ENCODE peak calls at places on chromosomes 11 and 22, in ten cellular contexts. G is astrocyte of the spinal cord; E is hippocampal formation; B is activated naive CD8-positive, alpha-beta T cell treated with anti-CD3 and anti-CD28 coated beads for 36 hours; C is NCI-H1105; V is nucleus accumbens; Y is right lobe of liver; U is HTR-8/SVneo; F is GM23338; H is GM13976. X is an unnamed sample.

GRCh38 chr11:7903940-7904339 is 27.1 kb downstream of the OR10A6 start:
- DNase-seq in G (no peak), B (no peak), Y (no peak), H (no peak), V (no peak), E (no peak), F (no peak), C (no peak), U (no peak), X (no peak)

GRCh38 chr11:45102810-45103621 is 43.4 kb upstream of the PRDM11 start:
- DNase-seq in C (peak; percentile 22), F (peak; percentile 84), B (peak; percentile 70), V (peak; percentile 34), E (peak; percentile 34), G (peak; percentile 76), H (peak; percentile 83), Y (no peak), U (peak; percentile 64), X (no peak)

GRCh38 chr11:112016088-112016764 is 9.0 kb upstream of the DLAT start:
- DNase-seq in G (peak; percentile 42), Y (no peak), H (peak; percentile 47), B (no peak), C (no peak), V (no peak), E (no peak), F (no peak), U (no peak), X (no peak)

GRCh38 chr11:107044503-107044902 is 26.2 kb upstream of the GUCY1A2 start:
- DNase-seq in U (no peak), G (peak; percentile 41), H (no peak), B (no peak), C (no peak), V (no peak), E (no peak), Y (no peak), F (no peak), X (no peak)

GRCh38 chr11:129637473-129637872 is 178.2 kb upstream of the TMEM45B start:
- DNase-seq in F (no peak), C (no peak), U (no peak), Y (no peak), B (no peak), H (no peak), V (no peak), E (no peak), G (peak; percentile 32), X (no peak)

GRCh38 chr11:76524919-76525318 is 80.1 kb downstream of the EMSY start:
- DNase-seq in Y (no peak), E (no peak), U (no peak), V (no peak), B (no peak), H (no peak), F (no peak), G (peak; percentile 59), C (no peak), X (no peak)

GRCh38 chr22:44202261-44202789 is 21.6 kb downstream of the PARVG start:
- DNase-seq in U (peak; percentile 56), G (peak; percentile 44), E (no peak), H (no peak), B (no peak), F (no peak), V (no peak), Y (no peak), C (no peak), X (no peak)

GRCh38 chr22:22001664-22002525 is 19.3 kb upstream of the TOP3B start:
- DNase-seq in V (no peak), G (no peak), Y (no peak), E (no peak), F (no peak), C (no peak), B (no peak), H (no peak), U (no peak), X (no peak)

GRCh38 chr11:67486481-67487195 is 3.8 kb downstream of the AIP start:
- DNase-seq in E (no peak), C (no peak), B (peak; percentile 61), H (peak; percentile 85), V (no peak), G (no peak), U (no peak), F (no peak), Y (peak; percentile 48), X (no peak)

GRCh38 chr11:73192272-73192671 is 25.8 kb upstream of the P2RY2 start:
- DNase-seq in U (no peak), Y (no peak), H (no peak), E (no peak), F (no peak), C (no peak), B (peak; percentile 14), V (no peak), G (no peak), X (no peak)

GRCh38 chr11:119501777-119502405 is 78.9 kb upstream of the THY1 start:
- DNase-seq in E (no peak), F (peak; percentile 43), B (no peak), V (peak; percentile 50), U (no peak), H (no peak), C (no peak), Y (no peak), G (no peak), X (no peak)

GRCh38 chr22:26546282-26546681 is 34.0 kb upstream of the TFIP11 start:
- DNase-seq in B (no peak), V (peak; percentile 52), F (no peak), C (no peak), U (no peak), E (no peak), H (no peak), Y (no peak), G (no peak), X (no peak)

GRCh38 chr11:128318856-128319474 is 268.4 kb downstream of the ETS1 start:
- DNase-seq in F (no peak), H (peak; percentile 63), C (no peak), U (no peak), B (peak; percentile 86), Y (no peak), V (no peak), G (peak; percentile 24), E (no peak), X (no peak)

GRCh38 chr11:2902784-2903671 is 17.5 kb upstream of the CDKN1C start:
- DNase-seq in C (no peak), G (no peak), H (no peak), F (peak; percentile 50), Y (peak; percentile 89), B (no peak), V (no peak), E (no peak), U (no peak), X (no peak)

GRCh38 chr22:50529416-50530279 is at the start of gene TYMP:
- DNase-seq in G (no peak), Y (peak; percentile 90), E (no peak), C (no peak), F (peak; percentile 43), H (peak; percentile 88), B (peak; percentile 86), U (no peak), V (no peak), X (no peak)

GRCh38 chr22:49010086-49010863 is 817.4 kb downstream of the BRD1 start:
- DNase-seq in E (no peak), U (no peak), V (no peak), F (no peak), Y (peak; percentile 39), B (no peak), C (no peak), H (no peak), G (no peak), X (no peak)

GRCh38 chr22:20610757-20611156 is 103.3 kb downstream of the MED15 start:
- DNase-seq in C (no peak), E (no peak), H (no peak), F (no peak), G (no peak), V (no peak), Y (no peak), U (no peak), B (no peak), X (no peak)

GRCh38 chr11:78149646-78150045 is 10.2 kb upstream of the ALG8 start:
- DNase-seq in U (no peak), F (no peak), G (peak; percentile 56), Y (no peak), H (no peak), V (peak; percentile 28), B (no peak), C (no peak), E (no peak), X (peak; percentile 14)

GRCh38 chr11:42205518-42205917 is 746.1 kb upstream of the LRRC4C start:
- DNase-seq in Y (peak; percentile 61), H (no peak), V (no peak), F (no peak), U (no peak), G (no peak), C (no peak), E (no peak), B (no peak), X (no peak)

GRCh38 chr11:12876340-12876739 is 132.8 kb upstream of the RASSF10 start:
- DNase-seq in E (no peak), V (no peak), B (no peak), H (no peak), U (no peak), F (no peak), C (no peak), G (no peak), Y (no peak), X (no peak)

GRCh38 chr11:67118059-67118766 is 850 bp upstream of the KDM2A start:
- DNase-seq in V (no peak), F (peak; percentile 70), E (peak; percentile 44), B (peak; percentile 66), C (peak; percentile 25), U (no peak), G (no peak), Y (peak; percentile 73), H (peak; percentile 69), X (peak; percentile 45)

GRCh38 chr11:92765965-92766371 is 203.5 kb upstream of the MTNR1B start:
- DNase-seq in H (no peak), E (no peak), Y (no peak), C (no peak), F (peak; percentile 75), V (peak; percentile 26), U (peak; percentile 5), G (peak; percentile 42), B (no peak), X (no peak)

GRCh38 chr22:46801331-46801811 is 38.9 kb downstream of the TBC1D22A start:
- DNase-seq in H (no peak), B (no peak), U (no peak), C (no peak), E (no peak), V (no peak), Y (no peak), F (no peak), G (no peak), X (no peak)

GRCh38 chr11:44943118-44943517 is 7.6 kb downstream of the TP53I11 start:
- DNase-seq in E (peak; percentile 5), U (no peak), F (no peak), V (no peak), C (no peak), H (no peak), G (no peak), Y (no peak), B (peak; percentile 70), X (no peak)

GRCh38 chr11:12679471-12679870 is 5.2 kb downstream of the TEAD1 start:
- DNase-seq in B (no peak), E (no peak), Y (no peak), C (no peak), G (peak; percentile 12), H (no peak), V (no peak), U (no peak), F (no peak), X (no peak)

GRCh38 chr11:12813371-12814225 is 139.4 kb downstream of the TEAD1 start:
- DNase-seq in U (no peak), C (no peak), Y (no peak), B (no peak), V (no peak), F (no peak), H (no peak), G (no peak), E (no peak), X (no peak)

GRCh38 chr11:46134061-46134460 is 12.8 kb upstream of the PHF21A start:
- DNase-seq in H (no peak), Y (no peak), G (no peak), C (no peak), E (no peak), V (no peak), B (no peak), U (no peak), F (no peak), X (no peak)

GRCh38 chr11:11816511-11817319 is 25.1 kb upstream of the USP47 start:
- DNase-seq in E (no peak), G (no peak), Y (no peak), U (no peak), C (no peak), F (no peak), B (no peak), V (no peak), H (no peak), X (no peak)